ENCODE peak calls at places on chromosomes 6 and 20, in four cellular contexts. M is activated gamma-delta T cell treated with Interleukin-2 at 50 U/mL for 16 hours, D is GM10248, T is NCI-H1694. P is an unnamed sample.

GRCh38 chr20:22542427-22542826 is 41.9 kb downstream of the FOXA2 start:
- DNase-seq in M (no peak), D (no peak), T (no peak), P (no peak)

GRCh38 chr6:107820571-107821261 is 3.4 kb downstream of the SCML4 start:
- DNase-seq in M (peak; percentile 41), D (no peak), T (no peak), P (peak; percentile 67)

GRCh38 chr20:46330831-46331371 is 22.6 kb upstream of the CDH22 start:
- DNase-seq in M (no peak), D (no peak), T (no peak), P (no peak)

GRCh38 chr6:72856801-72857200 is 234.9 kb downstream of the KCNQ5 start:
- DNase-seq in M (no peak), D (no peak), T (no peak), P (no peak)

GRCh38 chr6:158869010-158869603 is 49.9 kb upstream of the EZR start:
- DNase-seq in M (no peak), D (no peak), T (no peak), P (no peak)

GRCh38 chr6:24659547-24659946 is 7.2 kb downstream of the TDP2 start:
- DNase-seq in M (no peak), D (no peak), T (no peak), P (no peak)

GRCh38 chr20:24277196-24277595 is 192.2 kb upstream of the SYNDIG1 start:
- DNase-seq in M (no peak), D (no peak), T (no peak), P (no peak)

GRCh38 chr20:10705801-10706459 is 32.1 kb upstream of the JAG1 start:
- DNase-seq in M (no peak), D (no peak), T (no peak), P (no peak)

GRCh38 chr20:44736170-44737021 is 9.3 kb upstream of the KCNK15 start:
- DNase-seq in M (no peak), D (no peak), T (no peak), P (no peak)

GRCh38 chr6:41571066-41571780 is 25.0 kb downstream of the FOXP4 start:
- DNase-seq in M (no peak), D (no peak), T (no peak), P (no peak)

GRCh38 chr6:46815130-46815529 is 21.9 kb downstream of the MEP1A start:
- DNase-seq in M (no peak), D (no peak), T (no peak), P (no peak)

GRCh38 chr6:146829792-146830565 is 231.2 kb downstream of the ADGB start:
- DNase-seq in M (no peak), D (no peak), T (no peak), P (no peak)

GRCh38 chr6:31356216-31356945 is 598 bp downstream of the HLA-B start:
- DNase-seq in M (peak; percentile 24), D (peak; percentile 49), T (no peak), P (peak; percentile 28)

GRCh38 chr20:23142162-23143050 is 56.3 kb upstream of the CD93 start:
- DNase-seq in M (no peak), D (peak; percentile 61), T (no peak), P (no peak)

GRCh38 chr20:10040070-10040970 is 5.5 kb downstream of the ANKEF1 start:
- DNase-seq in M (no peak), D (no peak), T (no peak), P (no peak)

GRCh38 chr6:45835725-45836437 is 179.8 kb downstream of the CLIC5 start:
- DNase-seq in M (no peak), D (no peak), T (no peak), P (no peak)

GRCh38 chr6:99254616-99255550 is 94.6 kb downstream of the FAXC start:
- DNase-seq in M (no peak), D (no peak), T (no peak), P (no peak)

GRCh38 chr6:22145823-22146379 is 150.9 kb downstream of the PRL start:
- DNase-seq in M (no peak), D (no peak), T (peak; percentile 57), P (peak; percentile 21)

GRCh38 chr6:161088676-161089328 is 97.2 kb downstream of the MAP3K4 start:
- DNase-seq in M (no peak), D (no peak), T (no peak), P (no peak)

GRCh38 chr6:66993272-66993671 is 1286.2 kb upstream of the EYS start:
- DNase-seq in M (no peak), D (no peak), T (no peak), P (no peak)

GRCh38 chr20:60007452-60007851 is 49.2 kb downstream of the CDH26 start:
- DNase-seq in M (no peak), D (no peak), T (no peak), P (no peak)

GRCh38 chr20:32960849-32961731 is 43.1 kb downstream of the SUN5 start:
- DNase-seq in M (no peak), D (peak; percentile 8), T (no peak), P (no peak)

GRCh38 chr6:119319694-119320093 is 29.9 kb downstream of the MAN1A1 start:
- DNase-seq in M (no peak), D (no peak), T (no peak), P (no peak)

GRCh38 chr6:149127212-149127611 is 190.3 kb upstream of the TAB2 start:
- DNase-seq in M (no peak), D (no peak), T (no peak), P (no peak)

GRCh38 chr6:21595951-21596378 is 2.4 kb downstream of the SOX4 start:
- DNase-seq in M (peak; percentile 12), D (no peak), T (no peak), P (no peak)

GRCh38 chr6:90249044-90249443 is 47.6 kb downstream of the BACH2 start:
- DNase-seq in M (no peak), D (no peak), T (no peak), P (no peak)

P was measured in stimulated activated naive CD4-positive, alpha-beta T cell.